ENCODE peak calls at places on chromosomes 1 and 21, in eight cellular contexts. M is iris pigment epithelial cell; U is transverse colon; F is Panc1; B is esophagus muscularis mucosa; V is GM04503; Q is CD4-positive, alpha-beta T cell; O is NCI-H510A. Z is an unnamed sample.

GRCh38 chr21:29817450-29817849 is 122.3 kb downstream of the GRIK1 start:
- DNase-seq in O (no peak), B (no peak), U (no peak), M (no peak), F (no peak), V (no peak), Q (no peak), Z (no peak)

GRCh38 chr1:66388918-66389317 is 145.0 kb upstream of the SGIP1 start:
- DNase-seq in U (no peak), O (no peak), B (no peak), Q (no peak), V (no peak), M (no peak), F (no peak), Z (no peak)

GRCh38 chr1:66570196-66570595 is 36.2 kb downstream of the SGIP1 start:
- DNase-seq in Q (no peak), B (no peak), V (no peak), U (no peak), M (no peak), O (no peak), F (no peak), Z (no peak)

GRCh38 chr1:1402081-1402900 is 3.2 kb upstream of the CCNL2 start:
- DNase-seq in O (peak), B (no peak), F (peak), V (no peak), U (peak), M (peak), Q (no peak), Z (peak)

GRCh38 chr1:221947731-221948130 is 205.8 kb upstream of the DUSP10 start:
- DNase-seq in V (no peak), Q (no peak), O (no peak), U (no peak), B (no peak), M (no peak), F (no peak), Z (no peak)

GRCh38 chr1:1360511-1361169 is 2.3 kb upstream of the MXRA8 start:
- DNase-seq in F (peak), M (peak), B (no peak), Q (no peak), O (no peak), V (peak), U (peak), Z (peak)

GRCh38 chr1:183956559-183957188 is 80.9 kb downstream of the COLGALT2 start:
- DNase-seq in U (peak), B (no peak), Q (peak), V (peak), F (peak), O (no peak), M (peak), Z (peak)

GRCh38 chr1:235646463-235646862 is 3.1 kb downstream of the GNG4 start:
- DNase-seq in B (no peak), F (no peak), U (no peak), V (no peak), Q (no peak), M (no peak), O (no peak), Z (no peak)

GRCh38 chr1:226082959-226083302 is 20.4 kb downstream of the H3-3A start:
- DNase-seq in B (no peak), O (no peak), F (no peak), M (peak), Q (no peak), V (no peak), U (peak), Z (no peak)

GRCh38 chr1:64516301-64516700 is 46.4 kb downstream of the CACHD1 start:
- DNase-seq in F (no peak), V (no peak), O (no peak), U (no peak), M (no peak), Q (no peak), B (no peak), Z (no peak)

GRCh38 chr1:172902861-172903381 is 147.8 kb downstream of the TNFSF18 start:
- DNase-seq in F (no peak), O (no peak), Q (no peak), U (no peak), V (peak), B (no peak), M (peak), Z (no peak)

GRCh38 chr1:199029855-199030254 is 391.0 kb downstream of the PTPRC start:
- DNase-seq in F (no peak), U (no peak), B (no peak), M (peak), Q (no peak), V (no peak), O (no peak), Z (no peak)

GRCh38 chr1:150479927-150480352 is 7.3 kb upstream of the TARS2 start:
- DNase-seq in O (no peak), F (no peak), U (no peak), V (no peak), M (peak), Q (no peak), B (no peak), Z (no peak)

GRCh38 chr1:117673405-117673804 is 67.6 kb downstream of the TENT5C start:
- DNase-seq in V (no peak), Q (no peak), O (no peak), B (no peak), U (no peak), F (no peak), M (peak), Z (no peak)

GRCh38 chr1:20312310-20312709 is 21.6 kb downstream of the VWA5B1 start:
- DNase-seq in Q (no peak), F (no peak), V (no peak), B (no peak), O (no peak), M (no peak), U (no peak), Z (no peak)

GRCh38 chr21:40166291-40166843 is 299.1 kb downstream of the PCP4 start:
- DNase-seq in M (no peak), U (no peak), Q (no peak), V (no peak), F (no peak), O (no peak), B (no peak), Z (no peak)

GRCh38 chr1:59186656-59187055 is 110.2 kb upstream of the FGGY start:
- DNase-seq in V (no peak), M (peak), U (no peak), B (peak), F (no peak), O (no peak), Q (no peak), Z (no peak)

GRCh38 chr1:21292503-21292990 is 2.3 kb upstream of the ECE1 start:
- DNase-seq in U (no peak), O (no peak), Q (no peak), V (no peak), B (no peak), M (no peak), F (no peak), Z (no peak)

GRCh38 chr1:45954401-45954847 is 151.0 kb downstream of the MAST2 start:
- DNase-seq in O (no peak), F (no peak), M (peak), Q (no peak), U (no peak), B (no peak), V (peak), Z (peak)

GRCh38 chr1:4395676-4396075 is 258.7 kb upstream of the AJAP1 start:
- DNase-seq in V (no peak), O (peak), F (no peak), Q (no peak), U (no peak), B (no peak), M (no peak), Z (no peak)

Z was measured in HCT116.